ENCODE peak calls at places on chromosomes 13 and 19, in eight cellular contexts. O is activated T-cell treated with anti-CD3 and anti-CD28 coated beads, Interleukin-2, amount 50 U/mL, for 1 hour; U is NCI-H187 treated with DMSO at 0.1 percent for 48 hours; L is Kasumi-1; V is anterior cingulate cortex; R is sciatic nerve; A is stimulated activated CD4-positive, alpha-beta T cell treated with anti-CD3 and anti-CD28 coated beads, Interleukin-12 subunit alpha, Interleukin-12 subunit beta, amount 100 ng/mL, for 4 hours; C is endothelial cell. W is an unnamed sample.

GRCh38 chr19:51688665-51689571 is 4.2 kb upstream of the SPACA6 start:
- DNase-seq in R (peak; percentile 97), V (peak; percentile 38), A (no peak), U (no peak), C (peak; percentile 79), O (no peak), L (peak; percentile 77), W (peak; percentile 91)

GRCh38 chr19:45444318-45445041 is 20.8 kb upstream of the ERCC1 start:
- DNase-seq in U (no peak), A (peak; percentile 70), C (peak; percentile 95), R (peak; percentile 97), O (peak; percentile 84), V (no peak), L (peak; percentile 61), W (peak; percentile 95)

GRCh38 chr13:100131863-100132574 is 43.1 kb downstream of the PCCA start:
- DNase-seq in O (no peak), L (peak; percentile 18), V (no peak), R (no peak), A (peak; percentile 20), C (no peak), U (no peak), W (peak; percentile 34)

GRCh38 chr19:57947419-57948134 is at the start of gene ZNF256:
- DNase-seq in R (peak; percentile 94), O (peak; percentile 80), L (peak; percentile 90), U (peak; percentile 88), C (peak; percentile 92), V (peak; percentile 92), A (peak; percentile 90), W (peak; percentile 98)

GRCh38 chr13:108525867-108526266 is 103.5 kb upstream of the MYO16 start:
- DNase-seq in C (no peak), U (no peak), O (no peak), V (no peak), L (no peak), R (no peak), A (no peak), W (no peak)

GRCh38 chr13:113095146-113096051 is 10.2 kb upstream of the F7 start:
- DNase-seq in R (no peak), C (no peak), V (no peak), L (no peak), A (no peak), O (no peak), U (no peak), W (no peak)

GRCh38 chr13:89380101-89380500 is 1708.9 kb downstream of the SLITRK5 start:
- DNase-seq in V (no peak), A (no peak), L (no peak), R (no peak), C (no peak), U (no peak), O (no peak), W (no peak)

GRCh38 chr19:33246729-33247440 is 21.2 kb upstream of the SLC7A10 start:
- DNase-seq in O (no peak), C (no peak), V (no peak), L (no peak), R (no peak), U (no peak), A (no peak), W (no peak)

GRCh38 chr13:57557979-57558529 is 73.5 kb upstream of the PCDH17 start:
- DNase-seq in A (no peak), C (no peak), R (no peak), V (no peak), U (peak; percentile 2), O (no peak), L (peak; percentile 16), W (no peak)

GRCh38 chr13:76414320-76414719 is 471.9 kb downstream of the KCTD12 start:
- DNase-seq in O (no peak), A (no peak), V (no peak), U (no peak), L (no peak), R (no peak), C (no peak), W (no peak)

GRCh38 chr19:10421981-10422461 is 1.7 kb downstream of the PDE4A start:
- DNase-seq in U (no peak), L (no peak), O (no peak), A (no peak), C (no peak), R (no peak), V (no peak), W (no peak)

GRCh38 chr19:40687525-40688016 is 2.9 kb downstream of the NUMBL start:
- DNase-seq in O (no peak), L (no peak), V (no peak), U (no peak), C (no peak), A (no peak), R (peak; percentile 94), W (no peak)

GRCh38 chr19:55209430-55210119 is at the start of gene PTPRH:
- DNase-seq in C (no peak), L (no peak), R (no peak), O (no peak), V (no peak), A (no peak), U (no peak), W (no peak)

W was measured in BE2C.